ENCODE peak calls at places on chromosomes 2 and 18, in eight cellular contexts. I, D, Y, B, G, V, C and A are unnamed samples.
A peak's percentile ranks its signal among the peaks of the same experiment; 100 is the strongest.

GRCh38 chr18:49447810-49448745 is 12.4 kb downstream of the DYM start:
- DNase-seq in Y (no peak), D (peak; percentile 41), B (peak; percentile 32), I (peak; percentile 78), C (peak; percentile 81), G (no peak), V (peak; percentile 7), A (peak; percentile 36)

GRCh38 chr2:190607657-190608357 is 41.1 kb upstream of the NAB1 start:
- DNase-seq in Y (peak; percentile 74), B (no peak), V (no peak), D (peak; percentile 91), G (no peak), I (no peak), C (no peak), A (no peak)

GRCh38 chr2:191845248-191845715 is 1.6 kb downstream of the CAVIN2 start:
- DNase-seq in D (no peak), G (peak; percentile 70), C (no peak), Y (no peak), I (no peak), B (no peak), V (no peak), A (no peak)

GRCh38 chr2:52828112-52828511 is 939.5 kb upstream of the CHAC2 start:
- DNase-seq in C (no peak), Y (no peak), D (no peak), I (no peak), G (no peak), V (no peak), B (no peak), A (no peak)

GRCh38 chr2:101608411-101609317 is 88.8 kb upstream of the MAP4K4 start:
- DNase-seq in D (no peak), G (no peak), B (no peak), V (no peak), I (no peak), C (no peak), Y (no peak), A (no peak)

GRCh38 chr2:107712857-107713256 is 113.8 kb upstream of the RGPD4 start:
- DNase-seq in Y (no peak), B (no peak), I (no peak), G (no peak), V (no peak), D (no peak), C (no peak), A (no peak)

GRCh38 chr2:26914286-26914962 is 56.0 kb upstream of the MAPRE3 start:
- DNase-seq in V (no peak), I (no peak), Y (no peak), C (peak; percentile 65), D (no peak), B (no peak), G (no peak), A (no peak)

GRCh38 chr2:238231251-238231793 is 8.5 kb downstream of the HES6 start:
- DNase-seq in C (peak; percentile 91), G (peak; percentile 91), V (peak; percentile 75), Y (peak; percentile 13), I (no peak), D (peak; percentile 54), B (no peak), A (no peak)

GRCh38 chr18:59300676-59301285 is 17.7 kb downstream of the CPLX4 start:
- DNase-seq in C (no peak), D (no peak), I (no peak), G (no peak), Y (no peak), B (no peak), V (no peak), A (no peak)

GRCh38 chr18:51251625-51252024 is 54.1 kb upstream of the MEX3C start:
- DNase-seq in D (no peak), G (no peak), I (peak; percentile 13), V (peak; percentile 69), C (no peak), Y (no peak), B (no peak), A (no peak)

GRCh38 chr18:58998421-58999203 is 133.9 kb downstream of the ZNF532 start:
- DNase-seq in D (peak; percentile 68), V (no peak), G (no peak), C (peak; percentile 27), I (no peak), Y (no peak), B (peak; percentile 89), A (no peak)

GRCh38 chr2:7915302-7916200 is 766.3 kb upstream of the ID2 start:
- DNase-seq in I (no peak), B (no peak), D (no peak), C (no peak), Y (no peak), G (no peak), V (no peak), A (no peak)

GRCh38 chr2:8691859-8692437 is 10.1 kb downstream of the ID2 start:
- DNase-seq in D (no peak), V (no peak), G (no peak), B (no peak), C (no peak), I (no peak), Y (no peak), A (no peak)

GRCh38 chr2:72781500-72781899 is 44.3 kb downstream of the EXOC6B start:
- DNase-seq in B (no peak), C (no peak), G (no peak), Y (no peak), I (no peak), D (no peak), V (no peak), A (no peak)

GRCh38 chr2:69248232-69248631 is 138.8 kb downstream of the GFPT1 start:
- DNase-seq in V (no peak), G (no peak), D (no peak), B (no peak), Y (no peak), C (no peak), I (no peak), A (no peak)

GRCh38 chr2:225512873-225513580 is 113.5 kb downstream of the NYAP2 start:
- DNase-seq in D (peak; percentile 36), Y (no peak), I (no peak), G (no peak), B (peak; percentile 37), C (no peak), V (no peak), A (no peak)

GRCh38 chr2:215960825-215961224 is 52.5 kb downstream of the MREG start:
- DNase-seq in C (no peak), V (no peak), B (no peak), G (no peak), Y (no peak), I (no peak), D (no peak), A (no peak)

GRCh38 chr2:71379086-71379485 is 47.5 kb downstream of the ZNF638 start:
- DNase-seq in B (peak; percentile 60), V (no peak), I (no peak), C (no peak), G (no peak), D (peak; percentile 80), Y (peak; percentile 17), A (no peak)

DNA sequence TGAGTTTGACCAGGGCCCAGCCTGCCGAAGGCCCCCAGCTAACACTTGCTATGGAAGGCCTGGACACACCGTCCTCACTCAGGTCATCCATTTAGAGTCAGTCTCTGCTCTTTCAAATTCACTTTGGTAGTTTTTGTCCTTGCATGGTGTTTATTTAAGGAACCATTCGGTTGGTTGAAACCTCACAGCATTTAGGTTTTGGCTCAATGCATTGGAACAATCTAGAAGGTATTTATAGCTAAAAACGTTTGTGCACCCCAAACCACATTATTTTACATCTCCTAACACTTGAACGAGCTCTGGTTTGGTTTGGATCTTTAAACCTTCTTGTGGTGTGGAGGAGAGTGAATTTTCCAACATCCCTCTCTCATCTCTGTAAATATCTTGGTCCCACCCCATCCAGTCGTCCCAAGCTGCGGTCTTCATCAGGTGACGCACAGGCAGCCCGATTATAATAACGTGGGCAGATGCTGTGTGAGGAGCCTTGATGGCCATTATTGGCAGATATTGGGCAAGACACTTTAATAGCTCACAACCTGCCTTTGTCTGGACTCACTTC is 287.9 kb downstream of the LPIN1 start:
- DNase-seq in Y (no peak), B (no peak), I (no peak), G (no peak), D (no peak), C (no peak), V (peak; percentile 50), A (no peak)
- H3K4me3 ChIP-seq in Y (no peak overlapping the region), B (no peak overlapping the region), I (no peak overlapping the region), G (no peak overlapping the region), D (no peak overlapping the region), C (no peak overlapping the region), V (no peak overlapping the region), A (no peak overlapping the region)

DNA sequence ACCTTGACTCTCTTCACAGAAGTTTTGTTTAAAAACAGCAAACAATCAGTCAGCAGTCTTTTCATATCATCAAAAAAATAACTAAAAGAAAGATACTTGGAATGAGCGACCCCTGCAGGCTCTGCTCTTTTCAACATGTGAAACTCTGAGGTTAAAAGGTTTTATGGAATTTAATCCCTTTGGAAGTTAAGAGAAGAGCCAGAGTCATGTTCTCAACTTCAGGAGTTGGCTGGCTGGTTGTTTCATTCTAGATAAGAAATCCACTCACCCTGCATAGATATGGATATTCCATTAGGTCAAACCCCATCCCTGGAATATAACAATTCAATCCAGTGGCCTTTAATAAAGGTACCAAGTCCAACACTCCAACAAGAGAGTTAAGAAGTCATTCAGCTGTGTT is 115.6 kb upstream of the RMDN2 start:
- DNase-seq in V (no peak), G (no peak), I (no peak), B (peak; percentile 32), D (peak; percentile 67), Y (no peak), C (peak; percentile 72), A (no peak)
- TF ChIP-seq CTCF in V (peak; percentile 27), G (no peak), I (no peak), B (peak; percentile 56), D (peak; percentile 74), Y (peak; percentile 18), C (peak; percentile 81), A (peak; percentile 40)

GRCh38 chr2:181309576-181309975 is 147.6 kb upstream of the ITGA4 start:
- DNase-seq in C (no peak), V (peak; percentile 36), G (no peak), D (no peak), I (no peak), Y (no peak), B (no peak), A (no peak)
- H3K4me3 ChIP-seq in C (no peak overlapping the region), V (peak overlapping the region; percentile 45), G (peak overlapping the region; percentile 13), D (no peak overlapping the region), I (peak overlapping the region; percentile 8), Y (no peak overlapping the region), B (no peak overlapping the region), A (no peak overlapping the region)

GRCh38 chr2:208296610-208297009 is 30.6 kb downstream of the PIKFYVE start:
- DNase-seq in Y (no peak), B (no peak), C (no peak), D (no peak), I (no peak), G (no peak), V (no peak), A (no peak)

GRCh38 chr2:208295834-208296233 is 29.8 kb downstream of the PIKFYVE start:
- DNase-seq in G (no peak), V (no peak), I (no peak), C (no peak), Y (no peak), B (no peak), D (no peak), A (no peak)

DNA sequence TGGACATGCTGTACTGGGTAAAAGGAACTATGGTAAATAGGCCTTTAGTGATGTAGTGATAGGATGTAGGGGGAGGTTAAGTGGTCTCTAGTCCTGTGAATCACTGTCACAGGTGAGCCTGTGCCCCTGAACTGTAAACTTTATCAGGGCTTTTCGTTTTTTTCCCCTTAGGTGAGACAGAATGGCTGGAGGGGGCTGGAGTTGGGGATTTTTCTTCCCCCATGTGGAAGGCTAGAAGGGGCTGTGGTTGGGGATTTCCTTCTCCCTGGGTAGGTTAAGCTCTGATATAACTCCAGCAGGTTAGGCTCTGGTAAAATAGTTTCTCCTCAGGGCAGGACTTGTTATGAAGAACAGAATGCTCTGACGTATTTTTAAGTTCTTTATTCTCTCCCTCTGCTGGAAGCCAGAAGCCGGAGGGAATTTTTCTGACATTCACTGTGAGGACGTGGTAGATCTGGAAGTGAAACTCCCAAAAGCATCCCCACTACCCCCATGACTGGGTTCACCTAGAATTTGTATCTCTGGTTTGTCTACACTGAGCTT is 28.5 kb downstream of the PIKFYVE start:
- DNase-seq in I (no peak), B (no peak), G (no peak), Y (no peak), V (no peak), D (no peak), C (no peak), A (no peak)
- TF ChIP-seq CTCF in I (no peak), B (no peak), G (no peak), Y (no peak), V (no peak), D (no peak), C (no peak), A (no peak)